ENCODE peak calls at places on chromosomes 13 and 19, in seven cellular contexts. T is T-helper 17 cell; L is EH; G is caudate nucleus; X is stimulated activated CD4-positive, alpha-beta T cell treated with anti-CD3 and anti-CD28 coated beads, Interleukin-1b, Interleukin-23, amount 100 ng/mL, for 1 hour; B is astrocyte; Z is B cell. P is an unnamed sample.

GRCh38 chr13:23828866-23829265 is 60.3 kb downstream of the MIPEP start:
- DNase-seq in Z (no peak), T (no peak), G (no peak), L (peak; percentile 75), B (peak; percentile 76), X (no peak), P (no peak)

GRCh38 chr13:112885782-112886268 is 83.2 kb upstream of the MCF2L start:
- DNase-seq in B (peak; percentile 82), T (no peak), G (no peak), L (peak; percentile 90), Z (no peak), X (no peak), P (no peak)

GRCh38 chr19:30065680-30066606 is 123.9 kb downstream of the URI1 start:
- DNase-seq in X (no peak), B (no peak), L (no peak), T (no peak), Z (no peak), G (no peak), P (no peak)

GRCh38 chr19:41031926-41032325 is 40.8 kb downstream of the CYP2B6 start:
- DNase-seq in X (no peak), Z (no peak), T (no peak), B (no peak), G (no peak), L (peak; percentile 1), P (no peak)

GRCh38 chr13:69565334-69565733 is 542.3 kb upstream of the ATXN8OS start:
- DNase-seq in T (no peak), L (peak; percentile 6), X (no peak), B (peak; percentile 67), G (no peak), Z (no peak), P (peak; percentile 17)

GRCh38 chr13:49638416-49639072 is 10.2 kb downstream of the ARL11 start:
- DNase-seq in T (no peak), X (no peak), G (no peak), L (no peak), Z (no peak), B (no peak), P (no peak)

GRCh38 chr13:72379581-72379980 is 347.8 kb downstream of the MZT1 start:
- DNase-seq in G (no peak), Z (no peak), B (peak; percentile 29), X (no peak), T (no peak), L (peak; percentile 3), P (no peak)

GRCh38 chr19:6066661-6067646 is 43.3 kb downstream of the RFX2 start:
- DNase-seq in X (no peak), T (peak; percentile 36), L (peak; percentile 95), Z (no peak), B (peak; percentile 88), G (peak; percentile 75), P (no peak)

GRCh38 chr19:45311640-45312039 is 11.0 kb downstream of the CKM start:
- DNase-seq in G (no peak), X (no peak), T (no peak), L (peak; percentile 48), Z (no peak), B (no peak), P (no peak)

GRCh38 chr19:35024095-35024494 is 6.2 kb upstream of the SCN1B start:
- DNase-seq in G (no peak), B (no peak), T (no peak), X (no peak), L (no peak), Z (no peak), P (no peak)

GRCh38 chr13:73898276-73898675 is 235.9 kb downstream of the KLF12 start:
- DNase-seq in Z (no peak), G (no peak), T (no peak), X (no peak), L (peak; percentile 88), B (no peak), P (no peak)

GRCh38 chr13:21852043-21852442 is 181.2 kb downstream of the FGF9 start:
- DNase-seq in X (no peak), Z (no peak), L (no peak), T (no peak), G (no peak), B (no peak), P (no peak)

GRCh38 chr13:36344173-36344572 is 2.0 kb downstream of the SPART start:
- DNase-seq in X (no peak), G (no peak), L (peak; percentile 39), B (no peak), Z (no peak), T (no peak), P (no peak)

GRCh38 chr19:11530432-11530831 is 1.5 kb upstream of the ECSIT start:
- DNase-seq in X (no peak), B (peak; percentile 68), Z (no peak), L (peak; percentile 44), G (peak; percentile 87), T (no peak), P (no peak)

GRCh38 chr13:75312884-75313520 is 169.0 kb downstream of the TBC1D4 start:
- DNase-seq in X (no peak), G (no peak), L (no peak), Z (no peak), B (no peak), T (no peak), P (no peak)

GRCh38 chr13:99796175-99796819 is 175.3 kb downstream of the ZIC5 start:
- DNase-seq in B (peak; percentile 10), X (no peak), T (no peak), G (no peak), Z (no peak), L (peak; percentile 59), P (no peak)

GRCh38 chr19:49447485-49448431 is 3.9 kb downstream of the PIH1D1 start:
- DNase-seq in T (no peak), G (no peak), Z (no peak), B (no peak), X (no peak), L (peak; percentile 49), P (peak; percentile 13)

GRCh38 chr13:45393941-45394570 is 24.1 kb downstream of the SLC25A30 start:
- DNase-seq in G (peak; percentile 23), X (no peak), B (peak; percentile 34), L (peak; percentile 62), T (no peak), Z (no peak), P (peak; percentile 68)

GRCh38 chr13:36154567-36155231 is 23.5 kb upstream of the DCLK1 start:
- DNase-seq in X (no peak), Z (no peak), B (no peak), T (no peak), L (peak; percentile 72), G (peak; percentile 43), P (no peak)

GRCh38 chr13:50645092-50645491 is 198.4 kb downstream of the DLEU7 start:
- DNase-seq in Z (no peak), G (no peak), X (no peak), B (peak; percentile 71), L (peak; percentile 79), T (no peak), P (no peak)

GRCh38 chr19:44882063-44882462 is 9.0 kb upstream of the TOMM40 start:
- DNase-seq in X (no peak), Z (no peak), T (no peak), G (no peak), B (no peak), L (no peak), P (no peak)

GRCh38 chr13:37490176-37490575 is 108.4 kb downstream of the POSTN start:
- DNase-seq in Z (no peak), B (peak; percentile 44), T (no peak), X (no peak), L (peak; percentile 52), G (no peak), P (no peak)

GRCh38 chr13:46168341-46168740 is 13.6 kb downstream of the LCP1 start:
- DNase-seq in Z (no peak), B (no peak), G (no peak), L (peak; percentile 7), X (no peak), T (peak; percentile 48), P (no peak)

GRCh38 chr13:113904411-113904810 is 40.5 kb upstream of the GAS6 start:
- DNase-seq in G (no peak), L (peak; percentile 46), X (no peak), B (no peak), Z (no peak), T (no peak), P (no peak)

GRCh38 chr13:40692946-40693345 is 26.5 kb upstream of the FOXO1 start:
- DNase-seq in Z (no peak), L (peak; percentile 62), B (peak; percentile 72), G (no peak), T (no peak), X (no peak), P (no peak)

GRCh38 chr13:20015763-20016162 is 57.2 kb downstream of the ZMYM2 start:
- DNase-seq in T (no peak), G (no peak), X (no peak), B (no peak), Z (no peak), L (no peak), P (no peak)

GRCh38 chr19:10114651-10115391 is 3.3 kb downstream of the P2RY11 start:
- DNase-seq in T (no peak), Z (no peak), G (no peak), B (no peak), X (no peak), L (no peak), P (no peak)

GRCh38 chr19:42421591-42422031 is 5.6 kb downstream of the LIPE start:
- DNase-seq in B (no peak), Z (no peak), X (no peak), T (no peak), L (peak; percentile 48), G (no peak), P (no peak)

GRCh38 chr13:64884976-64885375 is 2345.2 kb downstream of the PCDH9 start:
- DNase-seq in X (no peak), T (no peak), Z (no peak), G (no peak), L (no peak), B (no peak), P (no peak)

GRCh38 chr19:30999726-31000125 is 349.5 kb downstream of the TSHZ3 start:
- DNase-seq in Z (no peak), B (peak; percentile 39), L (no peak), T (no peak), G (no peak), X (no peak), P (no peak)

GRCh38 chr19:37304190-37304883 is 66.6 kb upstream of the ZNF527 start:
- DNase-seq in T (no peak), L (no peak), G (peak; percentile 38), X (no peak), Z (no peak), B (no peak), P (no peak)

GRCh38 chr13:96996097-96996496 is 1.8 kb upstream of the OXGR1 start:
- DNase-seq in X (no peak), G (no peak), T (no peak), L (no peak), B (no peak), Z (no peak), P (no peak)

P was measured in GM13977.